ENCODE peak calls at places on chromosome 3, in nine cellular contexts. N is left ventricle myocardium inferior, B is spleen, G is HFFc6, O is transverse colon, H is heart left ventricle, Q is breast epithelium, M is OCI-LY7, W is tibial artery. D is an unnamed sample.

GRCh38 chr3:23945903-23946751 is 1.0 kb downstream of the NR1D2 start:
- DNase-seq in N (peak; percentile 98), B (peak; percentile 99), G (peak; percentile 93), O (peak; percentile 99), H (peak; percentile 98), Q (peak; percentile 97), M (peak; percentile 95), W (peak; percentile 99), D (peak; percentile 99)

GRCh38 chr3:32143849-32144757 is 37.7 kb downstream of the GPD1L start:
- DNase-seq in N (no peak), B (no peak), G (peak; percentile 87), O (peak; percentile 42), H (peak; percentile 60), Q (no peak), M (peak; percentile 84), W (no peak), D (no peak)

GRCh38 chr3:97895216-97895615 is 73.4 kb downstream of the CRYBG3 start:
- DNase-seq in N (no peak), B (no peak), G (no peak), O (no peak), H (no peak), Q (no peak), M (peak; percentile 44), W (no peak), D (no peak)

GRCh38 chr3:124383051-124383450 is 347.2 kb upstream of the UMPS start:
- DNase-seq in N (no peak), B (no peak), G (no peak), O (no peak), H (no peak), Q (no peak), M (no peak), W (no peak), D (no peak)

GRCh38 chr3:102736288-102736960 is 301.6 kb downstream of the ZPLD1 start:
- DNase-seq in N (peak; percentile 52), B (no peak), G (no peak), O (no peak), H (peak; percentile 60), Q (no peak), M (no peak), W (no peak), D (no peak)

GRCh38 chr3:133476971-133477375 is 77.1 kb downstream of the BFSP2 start:
- DNase-seq in N (no peak), B (no peak), G (no peak), O (no peak), H (no peak), Q (no peak), M (peak; percentile 72), W (no peak), D (no peak)

GRCh38 chr3:175215833-175216232 is 356.7 kb downstream of the NAALADL2 start:
- DNase-seq in N (no peak), B (no peak), G (no peak), O (no peak), H (no peak), Q (no peak), M (no peak), W (no peak), D (no peak)

GRCh38 chr3:69367586-69367985 is 18.3 kb downstream of the FRMD4B start:
- DNase-seq in N (no peak), B (no peak), G (no peak), O (no peak), H (no peak), Q (no peak), M (no peak), W (no peak), D (no peak)

GRCh38 chr3:126618760-126619159 is 36.2 kb downstream of the TXNRD3 start:
- DNase-seq in N (no peak), B (no peak), G (no peak), O (no peak), H (no peak), Q (no peak), M (no peak), W (no peak), D (no peak)

GRCh38 chr3:152779649-152780048 is 55.3 kb upstream of the P2RY1 start:
- DNase-seq in N (no peak), B (no peak), G (no peak), O (no peak), H (no peak), Q (no peak), M (no peak), W (no peak), D (no peak)

GRCh38 chr3:18137958-18138357 is 287.2 kb downstream of the SATB1 start:
- DNase-seq in N (no peak), B (no peak), G (no peak), O (no peak), H (no peak), Q (no peak), M (no peak), W (no peak), D (no peak)

GRCh38 chr3:61371123-61371522 is 119.9 kb upstream of the FHIT start:
- DNase-seq in N (no peak), B (no peak), G (no peak), O (no peak), H (no peak), Q (no peak), M (peak; percentile 14), W (no peak), D (no peak)

GRCh38 chr3:158106773-158107461 is 697 bp upstream of the SHOX2 start:
- DNase-seq in N (no peak), B (peak; percentile 57), G (no peak), O (no peak), H (peak; percentile 6), Q (no peak), M (peak; percentile 49), W (no peak), D (no peak)

GRCh38 chr3:170598091-170598502 is 12.2 kb upstream of the SLC7A14 start:
- DNase-seq in N (no peak), B (no peak), G (no peak), O (no peak), H (peak; percentile 7), Q (no peak), M (no peak), W (no peak), D (no peak)

GRCh38 chr3:79018671-79019136 is 749.1 kb downstream of the ROBO1 start:
- DNase-seq in N (peak; percentile 56), B (peak; percentile 78), G (peak; percentile 63), O (peak; percentile 31), H (peak; percentile 38), Q (no peak), M (no peak), W (peak; percentile 79), D (peak; percentile 90)

GRCh38 chr3:170056710-170057454 is 19.1 kb downstream of the GPR160 start:
- DNase-seq in N (no peak), B (no peak), G (no peak), O (no peak), H (no peak), Q (no peak), M (peak; percentile 88), W (no peak), D (no peak)

GRCh38 chr3:108085821-108086350 is 4.9 kb downstream of the CD47 start:
- DNase-seq in N (no peak), B (no peak), G (no peak), O (no peak), H (no peak), Q (no peak), M (no peak), W (no peak), D (no peak)

GRCh38 chr3:86225461-86225860 is 765.5 kb downstream of the VGLL3 start:
- DNase-seq in N (no peak), B (no peak), G (no peak), O (no peak), H (no peak), Q (no peak), M (no peak), W (no peak), D (no peak)

GRCh38 chr3:9957214-9957613 is 5.0 kb upstream of the PRRT3 start:
- DNase-seq in N (no peak), B (no peak), G (no peak), O (no peak), H (no peak), Q (no peak), M (peak; percentile 16), W (no peak), D (no peak)
- TF ChIP-seq CTCF in N (no peak), B (no peak), G (peak; percentile 30), O (no peak), H (no peak), Q (no peak), M (peak; percentile 64), W (no peak), D (peak; percentile 66)

GRCh38 chr3:128307029-128307633 is 153.8 kb downstream of the EEFSEC start:
- DNase-seq in N (no peak), B (no peak), G (no peak), O (no peak), H (no peak), Q (peak; percentile 3), M (no peak), W (no peak), D (no peak)
- TF ChIP-seq CTCF in N (peak; percentile 42), B (no peak), G (peak; percentile 19), O (no peak), H (no peak), Q (no peak), M (no peak), W (no peak), D (peak; percentile 61)

GRCh38 chr3:57911588-57911987 is 96.6 kb upstream of the FLNB start:
- DNase-seq in N (no peak), B (no peak), G (no peak), O (no peak), H (no peak), Q (no peak), M (no peak), W (no peak), D (no peak)

GRCh38 chr3:57910988-57911387 is 97.2 kb upstream of the FLNB start:
- DNase-seq in N (no peak), B (no peak), G (peak; percentile 12), O (no peak), H (no peak), Q (no peak), M (peak; percentile 42), W (no peak), D (no peak)
- TF ChIP-seq CTCF in N (peak; percentile 29), B (peak; percentile 15), G (peak; percentile 72), O (no peak), H (no peak), Q (no peak), M (peak; percentile 81), W (no peak), D (peak; percentile 76)

GRCh38 chr3:9945358-9945757 is 6.8 kb downstream of the PRRT3 start:
- DNase-seq in N (no peak), B (no peak), G (no peak), O (no peak), H (no peak), Q (no peak), M (no peak), W (no peak), D (peak; percentile 26)

GRCh38 chr3:9949115-9949514 is 3.1 kb downstream of the PRRT3 start:
- DNase-seq in N (no peak), B (no peak), G (no peak), O (no peak), H (no peak), Q (no peak), M (no peak), W (no peak), D (peak; percentile 87)

GRCh38 chr3:9948586-9948985 is 3.6 kb downstream of the PRRT3 start:
- DNase-seq in N (no peak), B (no peak), G (no peak), O (no peak), H (no peak), Q (no peak), M (no peak), W (no peak), D (peak; percentile 44)

GRCh38 chr3:9946112-9947024 is 5.8 kb downstream of the PRRT3 start:
- DNase-seq in N (peak; percentile 87), B (peak; percentile 96), G (peak; percentile 81), O (peak; percentile 91), H (peak; percentile 87), Q (peak; percentile 83), M (no peak), W (peak; percentile 93), D (peak; percentile 95)

GRCh38 chr3:9947025-9947995 is 4.9 kb downstream of the PRRT3 start:
- DNase-seq in N (peak; percentile 72), B (peak; percentile 84), G (peak; percentile 75), O (peak; percentile 80), H (peak; percentile 65), Q (peak; percentile 47), M (no peak), W (peak; percentile 89), D (peak; percentile 90)
- TF ChIP-seq CTCF in N (peak; percentile 58), B (peak; percentile 20), G (peak; percentile 73), O (peak; percentile 68), H (peak; percentile 29), Q (peak; percentile 27), M (no peak), W (peak; percentile 75), D (peak; percentile 72)